ENCODE peak calls at places on chromosomes 4 and X, in eight cellular contexts. S is cerebellar cortex; L is CD8-positive, alpha-beta T cell; V is H4; W is AG09309; D is thoracic aorta; H is T-helper 2 cell; C is left ventricle myocardium inferior. R is an unnamed sample.

GRCh38 chr4:99462875-99463464 is 27.8 kb upstream of the ADH7 start:
- DNase-seq in S (peak; percentile 69), L (peak; percentile 36), V (peak; percentile 81), W (peak; percentile 33), D (no peak), H (no peak), C (peak; percentile 15), R (peak; percentile 61)

GRCh38 chr4:75545526-75545925 is 10.3 kb upstream of the ODAPH start:
- DNase-seq in S (no peak), L (no peak), V (peak; percentile 15), W (peak; percentile 13), D (no peak), H (no peak), C (no peak), R (no peak)

GRCh38 chrX:22999696-23000223 is at the start of gene DDX53:
- DNase-seq in S (no peak), L (no peak), V (no peak), W (no peak), D (no peak), H (no peak), C (no peak), R (no peak)

GRCh38 chr4:120525106-120525505 is 397.4 kb downstream of the PRDM5 start:
- DNase-seq in S (no peak), L (no peak), V (no peak), W (no peak), D (no peak), H (no peak), C (no peak), R (no peak)

GRCh38 chr4:54961357-54961975 is 163.9 kb downstream of the KDR start:
- DNase-seq in S (peak; percentile 5), L (no peak), V (peak; percentile 34), W (peak; percentile 7), D (no peak), H (no peak), C (no peak), R (no peak)

GRCh38 chr4:151894246-151894645 is 133.4 kb upstream of the GATB start:
- DNase-seq in S (no peak), L (no peak), V (no peak), W (no peak), D (no peak), H (no peak), C (no peak), R (no peak)

GRCh38 chr4:53855886-53856260 is 208.5 kb downstream of the CHIC2 start:
- DNase-seq in S (no peak), L (no peak), V (no peak), W (peak; percentile 90), D (no peak), H (no peak), C (no peak), R (no peak)

GRCh38 chr4:2621419-2621818 is 85.0 kb downstream of the FAM193A start:
- DNase-seq in S (no peak), L (no peak), V (no peak), W (no peak), D (no peak), H (no peak), C (no peak), R (no peak)

GRCh38 chrX:132101799-132102198 is 26.0 kb downstream of the FRMD7 start:
- DNase-seq in S (no peak), L (no peak), V (no peak), W (no peak), D (no peak), H (no peak), C (no peak), R (no peak)

GRCh38 chr4:151948351-151949016 is 187.7 kb upstream of the GATB start:
- DNase-seq in S (no peak), L (no peak), V (no peak), W (peak; percentile 57), D (no peak), H (no peak), C (no peak), R (no peak)

GRCh38 chr4:84985952-84986351 is 19.5 kb upstream of the WDFY3 start:
- DNase-seq in S (no peak), L (no peak), V (peak; percentile 47), W (no peak), D (no peak), H (no peak), C (no peak), R (peak; percentile 54)